ENCODE peak calls at places on chromosomes 13 and 19, in nine cellular contexts. H is anterior cingulate cortex; N is heart right ventricle; E is mesendoderm; R is activated naive CD8-positive, alpha-beta T cell treated with anti-CD3 and anti-CD28 coated beads, Interleukin-2, amount 50 U/mL, for 24 hours; K is C1 segment of cervical spinal cord; J is activated CD4-positive, alpha-beta T cell treated with anti-CD3 and anti-CD28 coated beads, Interleukin-2, amount 10 ng/mL, durations not matched to agents 7 days and 5 days; S is stimulated activated CD4-positive, alpha-beta T cell treated with anti-CD3 and anti-CD28 coated beads, Interleukin-1b, Interleukin-23, amount 100 ng/mL, for 24 hours; F is H9. I is an unnamed sample.

GRCh38 chr19:49793561-49793840 is 19.6 kb downstream of the FUZ start:
- DNase-seq in H (no peak), N (no peak), E (no peak), R (peak), K (no peak), J (no peak), S (no peak), F (no peak), I (peak)

GRCh38 chr19:32287811-32288227 is 57.6 kb upstream of the ZNF507 start:
- DNase-seq in H (peak), N (peak), E (peak), R (peak), K (peak), J (peak), S (no peak), F (peak), I (peak)

GRCh38 chr13:22403144-22403543 is 732.3 kb downstream of the FGF9 start:
- DNase-seq in H (no peak), N (no peak), E (no peak), R (no peak), K (no peak), J (no peak), S (no peak), F (no peak), I (no peak)

GRCh38 chr13:78589206-78589605 is 14.1 kb downstream of the POU4F1 start:
- DNase-seq in H (no peak), N (peak), E (peak), R (no peak), K (no peak), J (no peak), S (no peak), F (peak), I (peak)

GRCh38 chr19:45446944-45447343 is 20.9 kb upstream of the FOSB start:
- DNase-seq in H (no peak), N (no peak), E (no peak), R (no peak), K (no peak), J (no peak), S (no peak), F (no peak), I (no peak)

GRCh38 chr13:36819811-36820140 is 754 bp downstream of the RFXAP start:
- DNase-seq in H (no peak), N (no peak), E (peak), R (peak), K (no peak), J (peak), S (peak), F (peak), I (peak)

GRCh38 chr19:21891086-21891485 is 55.1 kb upstream of the ZNF43 start:
- DNase-seq in H (no peak), N (no peak), E (no peak), R (no peak), K (no peak), J (no peak), S (no peak), F (no peak), I (no peak)

GRCh38 chr13:30698023-30698422 is 37.3 kb upstream of the ALOX5AP start:
- DNase-seq in H (no peak), N (no peak), E (no peak), R (no peak), K (no peak), J (no peak), S (no peak), F (no peak), I (peak)

GRCh38 chr13:77516342-77516789 is 19.1 kb upstream of the SCEL start:
- DNase-seq in H (no peak), N (no peak), E (no peak), R (no peak), K (no peak), J (no peak), S (no peak), F (no peak), I (no peak)

GRCh38 chr13:87677334-87678234 is 6.4 kb downstream of the SLITRK5 start:
- DNase-seq in H (no peak), N (no peak), E (peak), R (no peak), K (no peak), J (no peak), S (no peak), F (peak), I (no peak)

GRCh38 chr19:47228937-47229673 is 1.9 kb downstream of the BBC3 start:
- DNase-seq in H (peak), N (no peak), E (peak), R (peak), K (no peak), J (peak), S (no peak), F (no peak), I (peak)

GRCh38 chr19:16185123-16185924 is at the start of gene FAM32A:
- DNase-seq in H (peak), N (peak), E (peak), R (peak), K (peak), J (peak), S (peak), F (peak), I (peak)

GRCh38 chr19:34171539-34171876 is 796 bp upstream of the LSM14A start:
- DNase-seq in H (no peak), N (no peak), E (no peak), R (peak), K (no peak), J (no peak), S (peak), F (no peak), I (peak)

GRCh38 chr19:10305139-10305806 is 4.3 kb downstream of the ZGLP1 start:
- DNase-seq in H (peak), N (no peak), E (no peak), R (no peak), K (no peak), J (no peak), S (no peak), F (no peak), I (peak)

GRCh38 chr13:41054212-41054877 is 7.0 kb upstream of the WBP4 start:
- DNase-seq in H (no peak), N (no peak), E (peak), R (peak), K (no peak), J (peak), S (no peak), F (no peak), I (peak)

GRCh38 chr13:46593403-46593802 is 40.4 kb downstream of the LRCH1 start:
- DNase-seq in H (no peak), N (no peak), E (no peak), R (peak), K (no peak), J (peak), S (peak), F (no peak), I (no peak)

GRCh38 chr19:54995561-54995960 is 29.4 kb downstream of the NLRP2 start:
- DNase-seq in H (no peak), N (no peak), E (no peak), R (no peak), K (no peak), J (no peak), S (no peak), F (no peak), I (no peak)

GRCh38 chr13:24923305-24923640 is 159.3 kb downstream of the RNF17 start:
- DNase-seq in H (no peak), N (no peak), E (no peak), R (no peak), K (no peak), J (peak), S (no peak), F (no peak), I (peak)

GRCh38 chr13:30121244-30121643 is 186.1 kb downstream of the KATNAL1 start:
- DNase-seq in H (no peak), N (no peak), E (no peak), R (no peak), K (no peak), J (no peak), S (no peak), F (no peak), I (no peak)

GRCh38 chr13:85896516-85897450 is 97.6 kb upstream of the SLITRK6 start:
- DNase-seq in H (no peak), N (no peak), E (peak), R (no peak), K (no peak), J (no peak), S (no peak), F (peak), I (no peak)

GRCh38 chr13:113787694-113788093 is 28.7 kb downstream of the TMEM255B start:
- DNase-seq in H (no peak), N (no peak), E (no peak), R (no peak), K (no peak), J (no peak), S (no peak), F (no peak), I (no peak)

GRCh38 chr13:26909515-26909914 is 148.9 kb upstream of the GPR12 start:
- DNase-seq in H (no peak), N (no peak), E (no peak), R (no peak), K (no peak), J (no peak), S (no peak), F (no peak), I (no peak)

GRCh38 chr19:7263521-7263920 is 30.7 kb downstream of the INSR start:
- DNase-seq in H (no peak), N (no peak), E (no peak), R (no peak), K (no peak), J (no peak), S (no peak), F (no peak), I (no peak)

I was measured in RPMI7951.